ENCODE peak calls at places on chromosomes 6 and 20, in six cellular contexts. V is GM23338, W is WTC11, Q is H1, R is HepG2, N is K562. Z is an unnamed sample.
A peak's percentile ranks its signal among the peaks of the same experiment; 100 is the strongest.

GRCh38 chr20:46562373-46563169 is 12.1 kb upstream of the OCSTAMP start:
- DNase-seq in R (peak; percentile 87), Q (peak; percentile 50), N (peak; percentile 88), W (peak; percentile 84), V (peak; percentile 90), Z (no peak)

GRCh38 chr20:60201198-60201597 is 243.0 kb downstream of the CDH26 start:
- DNase-seq in Q (no peak), R (no peak), W (no peak), V (no peak), N (no peak), Z (no peak)

GRCh38 chr20:43926691-43927090 is 12.0 kb downstream of the TOX2 start:
- DNase-seq in N (no peak), V (no peak), Q (no peak), W (no peak), R (no peak), Z (no peak)

GRCh38 chr6:38673397-38674165 is 29.4 kb downstream of the GLO1 start:
- DNase-seq in W (no peak), N (no peak), Q (no peak), V (no peak), R (no peak), Z (peak; percentile 23)

GRCh38 chr20:58503668-58504067 is 11.5 kb downstream of the APCDD1L start:
- DNase-seq in W (no peak), N (no peak), Q (no peak), R (no peak), V (no peak), Z (no peak)

GRCh38 chr6:21115111-21115510 is 478.4 kb upstream of the SOX4 start:
- DNase-seq in V (no peak), Q (no peak), R (peak; percentile 18), N (no peak), W (no peak), Z (no peak)

GRCh38 chr20:62266340-62266739 is 28.0 kb downstream of the OSBPL2 start:
- DNase-seq in N (peak; percentile 64), W (no peak), V (no peak), R (peak; percentile 39), Q (no peak), Z (no peak)

GRCh38 chr6:69696273-69696672 is 100.5 kb downstream of the LMBRD1 start:
- DNase-seq in R (no peak), V (no peak), W (no peak), Q (no peak), N (no peak), Z (no peak)

GRCh38 chr6:108671790-108672189 is 111.1 kb downstream of the FOXO3 start:
- DNase-seq in R (no peak), Q (peak; percentile 27), W (peak; percentile 36), V (peak; percentile 70), N (no peak), Z (no peak)

GRCh38 chr6:129494099-129494498 is 215.9 kb downstream of the ARHGAP18 start:
- DNase-seq in V (no peak), N (no peak), W (no peak), R (no peak), Q (no peak), Z (no peak)

GRCh38 chr6:35725721-35726438 is 11.0 kb upstream of the ARMC12 start:
- DNase-seq in W (no peak), N (no peak), V (no peak), R (peak; percentile 65), Q (no peak), Z (no peak)

GRCh38 chr6:170371588-170371987 is 65.0 kb downstream of the FAM120B start:
- DNase-seq in V (peak; percentile 68), N (no peak), Q (peak; percentile 10), R (no peak), W (peak; percentile 30), Z (no peak)

GRCh38 chr6:37845930-37846329 is 26.4 kb downstream of the ZFAND3 start:
- DNase-seq in Q (no peak), V (no peak), W (no peak), R (no peak), N (no peak), Z (no peak)

GRCh38 chr6:138957484-138957883 is 30.6 kb downstream of the REPS1 start:
- DNase-seq in V (no peak), W (no peak), N (no peak), R (no peak), Q (no peak), Z (no peak)

GRCh38 chr20:60035-60918 is 27.2 kb upstream of the DEFB125 start:
- DNase-seq in N (no peak), Q (no peak), W (no peak), V (no peak), R (no peak), Z (no peak)

GRCh38 chr6:104682722-104683643 is 176.7 kb downstream of the HACE1 start:
- DNase-seq in V (peak; percentile 86), R (peak; percentile 40), Q (peak; percentile 51), W (peak; percentile 82), N (peak; percentile 82), Z (no peak)
- TF ChIP-seq CREB1 in V (no peak), R (no peak), Q (no peak), W (no peak), N (no peak), Z (no peak)

GRCh38 chr20:48298851-48299484 is 513.7 kb upstream of the SULF2 start:
- DNase-seq in N (no peak), R (peak; percentile 73), Q (no peak), W (no peak), V (no peak), Z (no peak)
- TF ChIP-seq CREB1 in N (no peak), R (no peak), Q (no peak), W (no peak), V (no peak), Z (no peak)

DNA sequence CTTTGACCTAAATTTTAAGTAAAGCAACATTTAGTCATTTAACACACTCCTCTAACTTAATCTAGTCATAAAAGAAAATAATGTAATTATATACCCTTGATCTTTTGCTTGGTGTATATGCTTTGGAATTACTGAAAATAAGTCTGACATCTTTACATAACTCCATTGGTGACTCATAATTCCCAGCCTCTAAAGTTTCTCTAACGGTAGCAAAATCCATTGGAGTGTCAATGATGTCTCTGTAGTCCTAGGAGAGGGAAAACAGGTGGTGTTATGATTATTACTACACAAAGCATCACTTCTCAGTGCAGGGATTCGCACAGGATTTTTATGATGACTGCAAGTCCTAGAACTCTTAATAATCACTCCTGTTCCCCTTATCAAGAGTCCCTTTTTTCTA is 80.2 kb downstream of the IRAK1BP1 start:
- DNase-seq in N (no peak), Q (no peak), V (no peak), R (no peak), W (no peak), Z (no peak)
- TF ChIP-seq CREB1 in N (no peak), Q (no peak), V (no peak), R (no peak), W (no peak), Z (no peak)

DNA sequence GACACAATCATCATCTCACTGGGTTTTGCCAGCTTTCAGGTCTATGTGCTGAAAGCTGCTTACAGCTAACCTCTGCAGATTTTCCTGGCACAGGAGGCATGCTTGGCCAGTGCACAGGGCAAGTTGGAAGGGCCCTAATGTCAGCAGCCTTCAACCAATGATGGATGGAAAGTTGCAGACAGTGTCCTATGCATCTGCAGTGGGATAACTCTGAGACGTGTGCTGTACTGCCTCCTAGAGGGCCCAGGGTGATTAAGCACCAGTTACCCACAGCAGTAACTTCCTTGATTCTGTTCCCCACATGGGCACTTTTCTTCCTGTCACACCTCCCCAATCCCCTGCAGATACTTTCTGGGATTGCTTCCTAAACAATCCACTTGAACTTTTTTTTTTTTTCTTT is 38.6 kb downstream of the OVOL2 start:
- DNase-seq in V (peak; percentile 82), N (peak; percentile 35), R (peak; percentile 46), Q (no peak), W (peak; percentile 37), Z (no peak)
- TF ChIP-seq CREB1 in V (peak; percentile 5), N (no peak), R (no peak), Q (peak; percentile 18), W (no peak), Z (no peak)

GRCh38 chr6:41712651-41713103 is 22.7 kb downstream of the TFEB start:
- DNase-seq in W (no peak), R (no peak), V (no peak), N (no peak), Q (no peak), Z (no peak)
- TF ChIP-seq CREB1 in W (no peak), R (no peak), V (no peak), N (no peak), Q (no peak), Z (no peak)

GRCh38 chr6:140661691-140662090 is 1287.2 kb upstream of the CITED2 start:
- DNase-seq in R (no peak), V (no peak), N (no peak), W (no peak), Q (no peak), Z (no peak)
- TF ChIP-seq CREB1 in R (no peak), V (no peak), N (no peak), W (no peak), Q (no peak), Z (no peak)

DNA sequence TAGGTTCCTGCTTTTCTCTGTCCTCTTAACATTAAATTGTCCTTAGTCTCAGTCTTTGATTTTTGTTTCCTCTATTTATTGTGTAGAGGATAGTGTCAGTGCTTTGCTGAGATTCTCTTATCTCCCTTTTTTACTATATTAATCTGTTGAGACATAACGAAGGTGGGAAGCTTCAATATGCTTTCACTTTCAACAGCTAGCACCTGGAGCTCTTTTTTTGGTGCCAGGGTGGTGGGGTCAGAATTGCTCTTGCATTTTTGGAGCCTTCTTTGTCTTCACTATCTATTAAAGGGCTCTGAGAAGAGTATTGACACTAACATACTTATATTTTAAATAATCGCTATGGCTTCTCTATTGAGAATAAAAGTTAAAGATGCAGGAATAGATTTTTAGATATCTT is 97.1 kb upstream of the EPHA7 start:
- DNase-seq in Q (no peak), R (no peak), W (no peak), N (no peak), V (no peak), Z (no peak)
- TF ChIP-seq CREB1 in Q (no peak), R (no peak), W (no peak), N (no peak), V (no peak), Z (no peak)